ENCODE peak calls at places on chromosomes 2 and 18, in eight cellular contexts. One of them, this sample, is unnamed.
A peak's percentile ranks its signal among the peaks of the same experiment; 100 is the strongest.

GRCh38 chr2:237727363-237727762 is 71.2 kb upstream of the RBM44 start:
- DNase-seq in endothelial cell of umbilical vein: no peak
- DNase-seq in ovary: no peak
- DNase-seq in tibial nerve: no peak
- DNase-seq in heart left ventricle: no peak
- DNase-seq in IMR-90: peak; percentile 59
- DNase-seq in adrenal gland: peak; percentile 36
- DNase-seq in suprapubic skin: no peak
- DNase-seq in this sample: peak; percentile 35

GRCh38 chr2:129001926-129002325 is 683.3 kb upstream of the HS6ST1 start:
- DNase-seq in tibial nerve: no peak
- DNase-seq in adrenal gland: no peak
- DNase-seq in endothelial cell of umbilical vein: no peak
- DNase-seq in ovary: no peak
- DNase-seq in IMR-90: no peak
- DNase-seq in heart left ventricle: no peak
- DNase-seq in suprapubic skin: no peak
- DNase-seq in this sample: no peak

GRCh38 chr2:106932644-106933043 is 46.7 kb upstream of the ST6GAL2 start:
- DNase-seq in suprapubic skin: no peak
- DNase-seq in adrenal gland: no peak
- DNase-seq in IMR-90: no peak
- DNase-seq in tibial nerve: no peak
- DNase-seq in ovary: no peak
- DNase-seq in endothelial cell of umbilical vein: no peak
- DNase-seq in heart left ventricle: no peak
- DNase-seq in this sample: no peak

GRCh38 chr2:169119816-169120215 is 50.5 kb downstream of the DHRS9 start:
- DNase-seq in heart left ventricle: no peak
- DNase-seq in ovary: no peak
- DNase-seq in IMR-90: no peak
- DNase-seq in tibial nerve: no peak
- DNase-seq in adrenal gland: no peak
- DNase-seq in suprapubic skin: no peak
- DNase-seq in endothelial cell of umbilical vein: no peak
- DNase-seq in this sample: no peak

GRCh38 chr18:58095251-58095650 is 51.2 kb downstream of the NEDD4L start:
- DNase-seq in IMR-90: no peak
- DNase-seq in heart left ventricle: no peak
- DNase-seq in adrenal gland: no peak
- DNase-seq in suprapubic skin: no peak
- DNase-seq in endothelial cell of umbilical vein: no peak
- DNase-seq in ovary: no peak
- DNase-seq in tibial nerve: no peak
- DNase-seq in this sample: no peak

GRCh38 chr2:36197192-36197591 is 158.4 kb upstream of the CRIM1 start:
- DNase-seq in endothelial cell of umbilical vein: no peak
- DNase-seq in ovary: no peak
- DNase-seq in tibial nerve: no peak
- DNase-seq in adrenal gland: no peak
- DNase-seq in suprapubic skin: no peak
- DNase-seq in heart left ventricle: no peak
- DNase-seq in IMR-90: no peak
- DNase-seq in this sample: no peak

GRCh38 chr2:236119476-236119875 is 48.7 kb downstream of the GBX2 start:
- DNase-seq in suprapubic skin: no peak
- DNase-seq in heart left ventricle: no peak
- DNase-seq in IMR-90: no peak
- DNase-seq in ovary: no peak
- DNase-seq in tibial nerve: no peak
- DNase-seq in endothelial cell of umbilical vein: no peak
- DNase-seq in adrenal gland: no peak
- DNase-seq in this sample: no peak

GRCh38 chr2:108932736-108933135 is 56.3 kb downstream of the EDAR start:
- DNase-seq in tibial nerve: no peak
- DNase-seq in heart left ventricle: no peak
- DNase-seq in endothelial cell of umbilical vein: no peak
- DNase-seq in suprapubic skin: no peak
- DNase-seq in ovary: no peak
- DNase-seq in IMR-90: no peak
- DNase-seq in adrenal gland: no peak
- DNase-seq in this sample: no peak

GRCh38 chr2:126507425-126507867 is 148.5 kb upstream of the GYPC start:
- DNase-seq in adrenal gland: no peak
- DNase-seq in heart left ventricle: no peak
- DNase-seq in IMR-90: no peak
- DNase-seq in tibial nerve: no peak
- DNase-seq in endothelial cell of umbilical vein: no peak
- DNase-seq in suprapubic skin: no peak
- DNase-seq in ovary: no peak
- DNase-seq in this sample: no peak

GRCh38 chr2:88452980-88453582 is 588 bp upstream of the FOXI3 start:
- DNase-seq in IMR-90: no peak
- DNase-seq in suprapubic skin: no peak
- DNase-seq in tibial nerve: no peak
- DNase-seq in endothelial cell of umbilical vein: peak; percentile 31
- DNase-seq in adrenal gland: no peak
- DNase-seq in heart left ventricle: no peak
- DNase-seq in ovary: no peak
- DNase-seq in this sample: no peak

GRCh38 chr18:31399336-31400032 is 22.9 kb downstream of the DSG4 start:
- DNase-seq in heart left ventricle: no peak
- DNase-seq in IMR-90: no peak
- DNase-seq in endothelial cell of umbilical vein: no peak
- DNase-seq in tibial nerve: no peak
- DNase-seq in suprapubic skin: no peak
- DNase-seq in ovary: no peak
- DNase-seq in adrenal gland: no peak
- DNase-seq in this sample: peak; percentile 30

GRCh38 chr2:218999881-219000568 is 6.8 kb upstream of the CRYBA2 start:
- DNase-seq in adrenal gland: no peak
- DNase-seq in IMR-90: no peak
- DNase-seq in ovary: no peak
- DNase-seq in suprapubic skin: no peak
- DNase-seq in heart left ventricle: no peak
- DNase-seq in tibial nerve: no peak
- DNase-seq in endothelial cell of umbilical vein: no peak
- DNase-seq in this sample: no peak

GRCh38 chr2:39119732-39120520 is 925 bp downstream of the SOS1 start:
- DNase-seq in heart left ventricle: peak; percentile 51
- DNase-seq in IMR-90: peak; percentile 49
- DNase-seq in tibial nerve: peak; percentile 20
- DNase-seq in ovary: peak; percentile 51
- DNase-seq in endothelial cell of umbilical vein: peak; percentile 57
- DNase-seq in suprapubic skin: no peak
- DNase-seq in adrenal gland: peak; percentile 58
- DNase-seq in this sample: peak; percentile 61

GRCh38 chr2:128309341-128310093 is 9.2 kb downstream of the HS6ST1 start:
- DNase-seq in IMR-90: peak; percentile 86
- DNase-seq in suprapubic skin: peak; percentile 64
- DNase-seq in endothelial cell of umbilical vein: no peak
- DNase-seq in tibial nerve: no peak
- DNase-seq in adrenal gland: peak; percentile 86
- DNase-seq in ovary: peak; percentile 82
- DNase-seq in heart left ventricle: peak; percentile 27
- DNase-seq in this sample: peak; percentile 53

GRCh38 chr2:64287321-64287720 is 143.1 kb upstream of the PELI1 start:
- DNase-seq in tibial nerve: no peak
- DNase-seq in endothelial cell of umbilical vein: no peak
- DNase-seq in heart left ventricle: no peak
- DNase-seq in suprapubic skin: no peak
- DNase-seq in adrenal gland: no peak
- DNase-seq in ovary: no peak
- DNase-seq in IMR-90: no peak
- DNase-seq in this sample: no peak

GRCh38 chr2:64288932-64289655 is 144.9 kb upstream of the PELI1 start:
- DNase-seq in tibial nerve: no peak
- DNase-seq in suprapubic skin: no peak
- DNase-seq in adrenal gland: no peak
- DNase-seq in IMR-90: no peak
- DNase-seq in ovary: no peak
- DNase-seq in endothelial cell of umbilical vein: no peak
- DNase-seq in heart left ventricle: no peak
- DNase-seq in this sample: no peak

GRCh38 chr2:64284751-64285150 is 140.5 kb upstream of the PELI1 start:
- DNase-seq in heart left ventricle: no peak
- DNase-seq in suprapubic skin: no peak
- DNase-seq in endothelial cell of umbilical vein: no peak
- DNase-seq in ovary: no peak
- DNase-seq in IMR-90: no peak
- DNase-seq in adrenal gland: peak; percentile 28
- DNase-seq in tibial nerve: no peak
- DNase-seq in this sample: no peak

GRCh38 chr2:64291181-64291580 is 147.0 kb upstream of the PELI1 start:
- DNase-seq in suprapubic skin: no peak
- DNase-seq in adrenal gland: no peak
- DNase-seq in ovary: no peak
- DNase-seq in endothelial cell of umbilical vein: no peak
- DNase-seq in tibial nerve: no peak
- DNase-seq in heart left ventricle: no peak
- DNase-seq in IMR-90: peak; percentile 68
- DNase-seq in this sample: peak; percentile 42

DNA sequence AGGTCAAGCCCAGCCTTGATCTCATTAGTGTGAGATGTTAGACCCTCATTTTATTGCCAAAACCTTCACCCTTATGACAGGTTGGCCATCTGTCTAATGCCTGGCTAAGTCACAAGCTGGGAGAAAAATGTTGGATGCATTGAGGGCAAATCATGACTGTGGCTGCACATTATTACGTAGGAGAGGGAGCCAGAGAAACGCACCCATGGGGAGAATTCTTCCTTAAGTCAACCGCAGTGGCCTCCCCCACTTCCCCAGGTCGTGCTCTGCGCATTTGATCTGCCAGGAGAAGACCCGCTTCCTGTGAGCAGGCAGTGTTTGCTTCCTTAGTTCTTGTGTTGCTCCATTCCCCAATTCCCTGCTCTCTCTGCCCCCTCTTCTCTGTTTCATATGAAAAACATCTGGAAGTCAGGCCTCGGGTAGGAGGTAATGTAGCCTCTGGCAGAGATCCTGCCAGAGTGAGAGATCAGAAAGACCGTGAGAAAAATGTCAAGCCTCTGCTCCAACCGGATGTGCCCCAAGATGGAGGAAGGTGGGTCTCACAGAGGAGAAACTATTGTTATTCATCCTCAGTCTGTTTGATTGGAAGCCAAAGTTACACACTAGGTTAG is 144.2 kb upstream of the PELI1 start:
- DNase-seq in suprapubic skin: no peak
- DNase-seq in heart left ventricle: peak; percentile 56
- DNase-seq in ovary: peak; percentile 17
- DNase-seq in tibial nerve: no peak
- DNase-seq in adrenal gland: no peak
- DNase-seq in IMR-90: peak; percentile 83
- DNase-seq in endothelial cell of umbilical vein: peak; percentile 87
- DNase-seq in this sample: no peak
- H3K4me3 ChIP-seq in suprapubic skin: no peak overlapping the region
- H3K4me3 ChIP-seq in heart left ventricle: no peak overlapping the region
- H3K4me3 ChIP-seq in ovary: no peak overlapping the region
- H3K4me3 ChIP-seq in tibial nerve: no peak overlapping the region
- H3K4me3 ChIP-seq in adrenal gland: no peak overlapping the region
- H3K4me3 ChIP-seq in IMR-90: no peak overlapping the region
- H3K4me3 ChIP-seq in endothelial cell of umbilical vein: no peak overlapping the region
- H3K4me3 ChIP-seq in this sample: no peak overlapping the region

GRCh38 chr2:16400127-16400623 is 265.5 kb downstream of the CYRIA start:
- DNase-seq in IMR-90: no peak
- DNase-seq in heart left ventricle: peak; percentile 57
- DNase-seq in tibial nerve: no peak
- DNase-seq in adrenal gland: no peak
- DNase-seq in suprapubic skin: no peak
- DNase-seq in endothelial cell of umbilical vein: no peak
- DNase-seq in ovary: no peak
- DNase-seq in this sample: peak; percentile 53
- H3K9me3 ChIP-seq in IMR-90: peaks cover 31% of the 10 kb centered on the region
- H3K9me3 ChIP-seq in heart left ventricle: no peaks in the 10 kb centered on the region
- H3K9me3 ChIP-seq in tibial nerve: no peaks in the 10 kb centered on the region
- H3K9me3 ChIP-seq in adrenal gland: no peaks in the 10 kb centered on the region
- H3K9me3 ChIP-seq in suprapubic skin: no peaks in the 10 kb centered on the region
- H3K9me3 ChIP-seq in endothelial cell of umbilical vein: peaks cover 2% of the 10 kb centered on the region
- H3K9me3 ChIP-seq in ovary: no peaks in the 10 kb centered on the region
- H3K9me3 ChIP-seq in this sample: no peaks in the 10 kb centered on the region

GRCh38 chr2:74290466-74291216 is 52.6 kb downstream of the SLC4A5 start:
- DNase-seq in adrenal gland: no peak
- DNase-seq in endothelial cell of umbilical vein: no peak
- DNase-seq in suprapubic skin: no peak
- DNase-seq in IMR-90: no peak
- DNase-seq in ovary: no peak
- DNase-seq in heart left ventricle: no peak
- DNase-seq in tibial nerve: no peak
- DNase-seq in this sample: peak; percentile 37

GRCh38 chr2:74291891-74292621 is 51.2 kb downstream of the SLC4A5 start:
- DNase-seq in endothelial cell of umbilical vein: no peak
- DNase-seq in suprapubic skin: no peak
- DNase-seq in ovary: no peak
- DNase-seq in tibial nerve: no peak
- DNase-seq in adrenal gland: no peak
- DNase-seq in heart left ventricle: no peak
- DNase-seq in IMR-90: no peak
- DNase-seq in this sample: no peak

GRCh38 chr2:74292752-74293151 is 50.5 kb downstream of the SLC4A5 start:
- DNase-seq in heart left ventricle: no peak
- DNase-seq in ovary: no peak
- DNase-seq in adrenal gland: no peak
- DNase-seq in endothelial cell of umbilical vein: no peak
- DNase-seq in suprapubic skin: no peak
- DNase-seq in tibial nerve: no peak
- DNase-seq in IMR-90: peak; percentile 24
- DNase-seq in this sample: no peak

GRCh38 chr2:74291217-74291551 is 52.0 kb downstream of the SLC4A5 start:
- DNase-seq in ovary: no peak
- DNase-seq in suprapubic skin: no peak
- DNase-seq in heart left ventricle: no peak
- DNase-seq in tibial nerve: no peak
- DNase-seq in endothelial cell of umbilical vein: no peak
- DNase-seq in IMR-90: no peak
- DNase-seq in adrenal gland: no peak
- DNase-seq in this sample: no peak

GRCh38 chr2:74293191-74294065 is 49.8 kb downstream of the SLC4A5 start:
- DNase-seq in endothelial cell of umbilical vein: no peak
- DNase-seq in suprapubic skin: no peak
- DNase-seq in tibial nerve: no peak
- DNase-seq in heart left ventricle: no peak
- DNase-seq in IMR-90: peak; percentile 6
- DNase-seq in adrenal gland: no peak
- DNase-seq in ovary: no peak
- DNase-seq in this sample: no peak
- TF ChIP-seq POLR2A in endothelial cell of umbilical vein: no peak
- TF ChIP-seq POLR2A in suprapubic skin: no peak
- TF ChIP-seq POLR2A in tibial nerve: no peak
- TF ChIP-seq POLR2A in heart left ventricle: no peak
- TF ChIP-seq POLR2A in IMR-90: no peak
- TF ChIP-seq POLR2A in adrenal gland: no peak
- TF ChIP-seq POLR2A in ovary: no peak
- TF ChIP-seq POLR2A in this sample: no peak

DNA sequence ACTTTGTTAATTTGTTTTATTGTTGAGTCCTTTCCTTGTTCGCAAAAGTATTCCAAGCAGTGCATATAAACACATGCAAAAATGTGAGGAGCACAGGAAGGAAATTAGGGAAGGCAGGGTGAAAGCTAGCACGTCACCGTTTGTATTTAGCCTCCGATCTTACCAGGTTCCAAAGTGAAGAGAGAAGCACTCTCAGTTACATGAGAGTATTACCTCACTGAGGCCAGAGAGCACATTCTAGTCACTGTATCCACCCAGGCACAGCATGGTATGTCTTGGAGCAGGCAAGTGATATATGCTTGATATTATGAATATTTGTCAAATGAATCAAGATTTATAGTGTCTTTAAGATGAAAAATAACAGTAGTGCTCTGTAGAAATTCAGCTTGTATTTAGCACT is 6.5 kb upstream of the TMEM182 start:
- DNase-seq in endothelial cell of umbilical vein: peak; percentile 16
- DNase-seq in ovary: no peak
- DNase-seq in heart left ventricle: no peak
- DNase-seq in tibial nerve: no peak
- DNase-seq in suprapubic skin: no peak
- DNase-seq in adrenal gland: no peak
- DNase-seq in IMR-90: no peak
- DNase-seq in this sample: no peak
- H3K4me3 ChIP-seq in endothelial cell of umbilical vein: no peak overlapping the region
- H3K4me3 ChIP-seq in ovary: no peak overlapping the region
- H3K4me3 ChIP-seq in heart left ventricle: no peak overlapping the region
- H3K4me3 ChIP-seq in tibial nerve: no peak overlapping the region
- H3K4me3 ChIP-seq in suprapubic skin: no peak overlapping the region
- H3K4me3 ChIP-seq in adrenal gland: no peak overlapping the region
- H3K4me3 ChIP-seq in IMR-90: no peak overlapping the region
- H3K4me3 ChIP-seq in this sample: no peak overlapping the region